ENCODE peak calls at places on chromosomes 3 and 15, in eight cellular contexts. F is uterus, D is adrenal gland, W is suprapubic skin, L is spleen, O is IMR-90, Z is right lobe of liver, U is breast epithelium. C is an unnamed sample. For H3K36me3, the result is how much of the 10 kb centered on the place peaks cover.

GRCh38 chr3:42394579-42395288 is 15.7 kb downstream of the LYZL4 start:
- DNase-seq in F (no peak), D (no peak), W (no peak), L (no peak), O (no peak), Z (no peak), U (no peak), C (no peak)

GRCh38 chr3:188693435-188693834 is 478.3 kb upstream of the TPRG1 start:
- DNase-seq in F (no peak), D (no peak), W (no peak), L (no peak), O (no peak), Z (no peak), U (no peak), C (no peak)

GRCh38 chr15:36807134-36807764 is 227.8 kb downstream of the CDIN1 start:
- DNase-seq in F (no peak), D (no peak), W (no peak), L (no peak), O (no peak), Z (no peak), U (no peak), C (no peak)

GRCh38 chr3:104080228-104080627 is 1286.5 kb upstream of the ALCAM start:
- DNase-seq in F (no peak), D (no peak), W (no peak), L (no peak), O (no peak), Z (no peak), U (no peak), C (no peak)

GRCh38 chr3:70951937-70952492 is 631.5 kb downstream of the FOXP1 start:
- DNase-seq in F (no peak), D (no peak), W (no peak), L (no peak), O (no peak), Z (no peak), U (no peak), C (no peak)

GRCh38 chr3:195839260-195840010 is 27.7 kb upstream of the MUC4 start:
- DNase-seq in F (no peak), D (no peak), W (no peak), L (no peak), O (no peak), Z (peak), U (peak), C (no peak)

GRCh38 chr3:195609229-195609628 is 25.5 kb upstream of the APOD start:
- DNase-seq in F (no peak), D (no peak), W (no peak), L (no peak), O (no peak), Z (no peak), U (no peak), C (no peak)

GRCh38 chr3:141401584-141402475 is 33.5 kb downstream of the ZBTB38 start:
- DNase-seq in F (peak), D (peak), W (no peak), L (peak), O (no peak), Z (peak), U (no peak), C (peak)

GRCh38 chr15:35182841-35183479 is 97.9 kb upstream of the NANOGP8 start:
- DNase-seq in F (no peak), D (no peak), W (no peak), L (no peak), O (no peak), Z (no peak), U (no peak), C (no peak)

GRCh38 chr3:9349321-9350117 is 13.3 kb upstream of the THUMPD3 start:
- DNase-seq in F (no peak), D (peak), W (no peak), L (no peak), O (peak), Z (peak), U (no peak), C (no peak)

GRCh38 chr3:117688583-117688982 is 979.0 kb downstream of the TUSC7 start:
- DNase-seq in F (no peak), D (no peak), W (no peak), L (no peak), O (no peak), Z (no peak), U (no peak), C (no peak)

GRCh38 chr15:35784745-35785144 is 238.8 kb upstream of the DPH6 start:
- DNase-seq in F (no peak), D (no peak), W (no peak), L (no peak), O (no peak), Z (no peak), U (no peak), C (no peak)

GRCh38 chr3:17006143-17006839 is 121.5 kb downstream of the PLCL2 start:
- DNase-seq in F (no peak), D (no peak), W (no peak), L (no peak), O (no peak), Z (no peak), U (no peak), C (no peak)

GRCh38 chr3:119403201-119403600 is 60.2 kb downstream of the TMEM39A start:
- DNase-seq in F (no peak), D (no peak), W (no peak), L (no peak), O (peak), Z (no peak), U (no peak), C (no peak)

GRCh38 chr3:53137835-53138446 is 7.7 kb upstream of the RFT1 start:
- DNase-seq in F (no peak), D (no peak), W (no peak), L (no peak), O (peak), Z (no peak), U (no peak), C (no peak)

GRCh38 chr3:13348100-13348499 is 72.0 kb downstream of the NUP210 start:
- DNase-seq in F (no peak), D (no peak), W (no peak), L (no peak), O (no peak), Z (no peak), U (no peak), C (no peak)
- H3K4me3 ChIP-seq in F (no peak), D (no peak), W (no peak), L (no peak), O (no peak), Z (no peak), U (no peak), C (no peak)

GRCh38 chr15:72766025-72766424 is 17.5 kb downstream of the ADPGK start:
- DNase-seq in F (no peak), D (no peak), W (no peak), L (no peak), O (no peak), Z (no peak), U (no peak), C (no peak)

GRCh38 chr15:72764656-72765055 is 18.9 kb downstream of the ADPGK start:
- DNase-seq in F (no peak), D (no peak), W (no peak), L (no peak), O (peak), Z (no peak), U (no peak), C (no peak)

GRCh38 chr15:72771329-72771725 is 12.2 kb downstream of the ADPGK start:
- DNase-seq in F (no peak), D (no peak), W (no peak), L (no peak), O (no peak), Z (no peak), U (no peak), C (no peak)

GRCh38 chr15:72770673-72771328 is 12.8 kb downstream of the ADPGK start:
- DNase-seq in F (no peak), D (no peak), W (no peak), L (no peak), O (no peak), Z (no peak), U (no peak), C (no peak)

GRCh38 chr15:72766780-72767179 is 16.8 kb downstream of the ADPGK start:
- DNase-seq in F (no peak), D (no peak), W (no peak), L (no peak), O (no peak), Z (no peak), U (no peak), C (no peak)
- H3K36me3 ChIP-seq in F (under half), D (under half), W (half or more), L (half or more), O (under half), Z (under half), U (under half), C (under half)

DNA sequence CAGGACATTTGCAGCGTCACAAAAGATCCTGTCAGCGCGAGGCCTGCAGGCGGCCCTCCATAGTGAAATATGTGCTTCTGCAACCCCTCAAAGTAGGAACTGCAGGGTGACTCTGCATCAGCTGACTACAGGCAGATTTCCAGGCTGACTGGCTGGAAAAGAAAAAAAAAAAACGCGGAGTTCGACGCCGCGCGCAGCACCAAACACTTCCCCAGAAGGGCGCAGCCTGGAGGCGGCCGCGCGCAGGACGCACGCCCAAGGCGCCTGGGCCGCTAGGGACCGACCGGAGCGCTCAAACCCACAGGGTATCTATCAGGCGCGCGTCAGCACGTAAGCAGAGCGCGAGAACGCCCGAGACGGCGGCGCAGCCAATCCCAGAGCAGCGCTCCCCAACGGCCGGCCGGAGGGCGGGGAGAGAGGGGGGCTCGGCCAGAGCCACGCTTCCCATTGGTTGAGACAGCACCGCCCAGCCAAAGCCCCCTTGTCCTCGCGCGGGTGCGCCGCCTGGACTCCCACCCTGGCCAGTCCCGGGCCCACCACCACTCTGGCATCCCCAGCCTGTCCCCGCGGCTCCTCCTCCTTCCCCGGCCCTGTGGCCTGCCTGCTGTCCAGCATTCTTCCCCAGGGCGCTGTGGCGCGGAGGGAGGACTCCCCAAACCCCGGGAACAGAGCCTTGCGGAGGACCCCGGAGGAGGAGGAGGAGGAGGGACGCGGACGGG is 1.0 kb downstream of the BDH1 start:
- DNase-seq in F (peak), D (peak), W (peak), L (peak), O (peak), Z (peak), U (peak), C (peak)
- TF ChIP-seq POLR2A in F (peak), D (peak), W (peak), L (no peak), O (no peak), Z (no peak), U (peak), C (no peak)

GRCh38 chr3:114234739-114235138 is 2.6 kb downstream of the ZNF80 start:
- DNase-seq in F (no peak), D (no peak), W (no peak), L (no peak), O (no peak), Z (no peak), U (no peak), C (no peak)
- H3K4me3 ChIP-seq in F (no peak), D (no peak), W (no peak), L (no peak), O (no peak), Z (no peak), U (no peak), C (no peak)

GRCh38 chr3:12613250-12613649 is 50.7 kb downstream of the RAF1 start:
- DNase-seq in F (no peak), D (no peak), W (no peak), L (no peak), O (no peak), Z (no peak), U (no peak), C (no peak)

GRCh38 chr3:12611117-12611516 is 52.8 kb downstream of the RAF1 start:
- DNase-seq in F (no peak), D (no peak), W (no peak), L (no peak), O (no peak), Z (no peak), U (no peak), C (no peak)

GRCh38 chr3:12615263-12615662 is 48.7 kb downstream of the RAF1 start:
- DNase-seq in F (no peak), D (no peak), W (no peak), L (no peak), O (no peak), Z (no peak), U (no peak), C (no peak)

GRCh38 chr3:12608368-12608767 is 51.5 kb downstream of the MKRN2 start:
- DNase-seq in F (no peak), D (no peak), W (no peak), L (no peak), O (no peak), Z (no peak), U (no peak), C (no peak)

GRCh38 chr3:12612514-12613226 is 51.2 kb downstream of the RAF1 start:
- DNase-seq in F (no peak), D (no peak), W (no peak), L (no peak), O (no peak), Z (no peak), U (no peak), C (no peak)
- H3K36me3 ChIP-seq in F (under half), D (under half), W (half or more), L (under half), O (under half), Z (under half), U (under half), C (half or more)

C was measured in heart left ventricle.